ENCODE peak calls at places on chromosomes 7 and 10, in six cellular contexts. O is mammary epithelial cell, C is neural progenitor cell, K is PC-3, F is MM.1S, G is HCT116. E is an unnamed sample.
A peak's percentile ranks its signal among the peaks of the same experiment; 100 is the strongest.

GRCh38 chr10:11707936-11708335 is 34.2 kb upstream of the ECHDC3 start:
- DNase-seq in O (no peak), C (no peak), K (no peak), F (no peak), G (no peak), E (no peak)

GRCh38 chr7:158123753-158124152 is 463.9 kb downstream of the PTPRN2 start:
- DNase-seq in O (no peak), C (no peak), K (no peak), F (no peak), G (no peak), E (no peak)

GRCh38 chr10:82861889-82862288 is 986.9 kb downstream of the NRG3 start:
- DNase-seq in O (no peak), C (no peak), K (no peak), F (no peak), G (no peak), E (no peak)

GRCh38 chr10:61140765-61141392 is 196.9 kb upstream of the RHOBTB1 start:
- DNase-seq in O (peak; percentile 41), C (peak; percentile 45), K (peak; percentile 96), F (peak; percentile 50), G (peak; percentile 57), E (peak; percentile 10)

GRCh38 chr7:82542665-82543064 is 99.1 kb upstream of the CACNA2D1 start:
- DNase-seq in O (peak; percentile 59), C (no peak), K (no peak), F (no peak), G (no peak), E (no peak)

GRCh38 chr10:50294582-50294981 is 43.3 kb upstream of the ASAH2 start:
- DNase-seq in O (no peak), C (no peak), K (no peak), F (no peak), G (no peak), E (no peak)

GRCh38 chr10:132360766-132361447 is 28.9 kb downstream of the LRRC27 start:
- DNase-seq in O (no peak), C (peak; percentile 63), K (no peak), F (peak; percentile 16), G (no peak), E (peak; percentile 33)

GRCh38 chr7:72243329-72243728 is 168.8 kb downstream of the CALN1 start:
- DNase-seq in O (no peak), C (no peak), K (no peak), F (no peak), G (no peak), E (no peak)

GRCh38 chr7:12210179-12211053 is 678 bp upstream of the TMEM106B start:
- DNase-seq in O (no peak), C (no peak), K (peak; percentile 33), F (peak; percentile 86), G (no peak), E (no peak)

GRCh38 chr10:58782876-58783859 is 270.5 kb downstream of the BICC1 start:
- DNase-seq in O (no peak), C (no peak), K (peak; percentile 16), F (no peak), G (no peak), E (no peak)

GRCh38 chr7:2175514-2175913 is 57.2 kb downstream of the MAD1L1 start:
- DNase-seq in O (peak; percentile 79), C (no peak), K (peak; percentile 90), F (no peak), G (no peak), E (no peak)

GRCh38 chr7:80851896-80852476 is 66.9 kb downstream of the SEMA3C start:
- DNase-seq in O (peak; percentile 57), C (no peak), K (peak; percentile 68), F (no peak), G (no peak), E (no peak)

GRCh38 chr7:44375926-44376342 is 50.5 kb upstream of the CAMK2B start:
- DNase-seq in O (no peak), C (no peak), K (no peak), F (no peak), G (no peak), E (no peak)

GRCh38 chr10:53572799-53573198 is 800.2 kb upstream of the MBL2 start:
- DNase-seq in O (no peak), C (no peak), K (no peak), F (no peak), G (no peak), E (no peak)

GRCh38 chr7:138918176-138918575 is 63.0 kb downstream of the KIAA1549 start:
- DNase-seq in O (no peak), C (no peak), K (no peak), F (no peak), G (no peak), E (no peak)

GRCh38 chr10:34801066-34801738 is 13.9 kb downstream of the PARD3 start:
- DNase-seq in O (peak; percentile 29), C (no peak), K (no peak), F (no peak), G (no peak), E (no peak)

GRCh38 chr7:116454377-116454776 is 45.2 kb upstream of the CAV2 start:
- DNase-seq in O (no peak), C (no peak), K (no peak), F (no peak), G (no peak), E (no peak)

GRCh38 chr10:131912620-131913019 is 11.8 kb downstream of the PPP2R2D start:
- DNase-seq in O (no peak), C (no peak), K (no peak), F (no peak), G (no peak), E (no peak)

GRCh38 chr10:12975266-12975665 is 26.2 kb downstream of the CCDC3 start:
- DNase-seq in O (peak; percentile 15), C (peak; percentile 19), K (peak; percentile 42), F (peak; percentile 10), G (no peak), E (no peak)

GRCh38 chr10:129342385-129342784 is 124.7 kb upstream of the MGMT start:
- DNase-seq in O (no peak), C (no peak), K (no peak), F (no peak), G (no peak), E (no peak)

GRCh38 chr7:39153647-39154046 is 175.9 kb downstream of the POU6F2 start:
- DNase-seq in O (no peak), C (peak; percentile 11), K (no peak), F (no peak), G (no peak), E (no peak)

GRCh38 chr7:137476937-137477336 is 133.4 kb upstream of the PTN start:
- DNase-seq in O (no peak), C (no peak), K (no peak), F (no peak), G (no peak), E (no peak)
- TF ChIP-seq CTCF in O (no peak), C (no peak), K (no peak), F (no peak), G (no peak), E (no peak)

GRCh38 chr7:101835136-101835535 is 17.7 kb downstream of the CUX1 start:
- DNase-seq in O (no peak), C (no peak), K (no peak), F (no peak), G (no peak), E (no peak)
- H4K20me1 ChIP-seq in O (no peaks in the 10 kb centered on the region), C (peaks cover 96% of the 10 kb centered on the region), K (peaks cover 3% of the 10 kb centered on the region), F (no peaks in the 10 kb centered on the region), G (no peaks in the 10 kb centered on the region), E (peaks cover 81% of the 10 kb centered on the region)

GRCh38 chr7:130794619-130794922 is 60.6 kb upstream of the KLF14 start:
- DNase-seq in O (no peak), C (no peak), K (no peak), F (no peak), G (no peak), E (no peak)

GRCh38 chr7:130791746-130792145 is 57.7 kb upstream of the KLF14 start:
- DNase-seq in O (no peak), C (no peak), K (no peak), F (no peak), G (no peak), E (no peak)

GRCh38 chr7:130793855-130794618 is 60.0 kb upstream of the KLF14 start:
- DNase-seq in O (peak; percentile 48), C (no peak), K (no peak), F (no peak), G (peak; percentile 21), E (no peak)
- TF ChIP-seq CTCF in O (peak; percentile 42), C (peak; percentile 23), K (no peak), F (no peak), G (peak; percentile 24), E (no peak)

DNA sequence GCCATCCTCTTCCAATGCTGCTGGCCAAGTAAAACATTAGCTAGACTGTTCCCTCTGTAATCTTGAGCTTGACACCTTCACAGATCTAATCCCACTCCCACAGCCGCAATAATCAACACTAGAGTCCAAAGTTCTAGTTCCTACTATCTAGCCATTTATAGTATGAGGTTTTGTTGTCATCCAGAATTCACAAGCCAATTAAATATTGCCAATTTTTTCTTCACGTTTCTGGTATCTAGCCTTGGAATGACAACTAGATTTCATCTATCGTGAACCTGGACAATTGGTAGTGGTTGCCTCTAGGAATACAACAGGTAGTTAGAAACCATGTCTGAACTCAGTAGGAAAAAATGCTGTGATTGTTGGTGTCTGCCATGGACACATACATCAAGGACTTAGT is 10.4 kb downstream of the WASL start:
- DNase-seq in O (no peak), C (no peak), K (no peak), F (no peak), G (no peak), E (no peak)
- H4K20me1 ChIP-seq in O (peaks cover 5% of the 10 kb centered on the region), C (peaks cover 44% of the 10 kb centered on the region), K (peaks cover 16% of the 10 kb centered on the region), F (peaks cover 44% of the 10 kb centered on the region), G (no peaks in the 10 kb centered on the region), E (peaks cover 50% of the 10 kb centered on the region)

DNA sequence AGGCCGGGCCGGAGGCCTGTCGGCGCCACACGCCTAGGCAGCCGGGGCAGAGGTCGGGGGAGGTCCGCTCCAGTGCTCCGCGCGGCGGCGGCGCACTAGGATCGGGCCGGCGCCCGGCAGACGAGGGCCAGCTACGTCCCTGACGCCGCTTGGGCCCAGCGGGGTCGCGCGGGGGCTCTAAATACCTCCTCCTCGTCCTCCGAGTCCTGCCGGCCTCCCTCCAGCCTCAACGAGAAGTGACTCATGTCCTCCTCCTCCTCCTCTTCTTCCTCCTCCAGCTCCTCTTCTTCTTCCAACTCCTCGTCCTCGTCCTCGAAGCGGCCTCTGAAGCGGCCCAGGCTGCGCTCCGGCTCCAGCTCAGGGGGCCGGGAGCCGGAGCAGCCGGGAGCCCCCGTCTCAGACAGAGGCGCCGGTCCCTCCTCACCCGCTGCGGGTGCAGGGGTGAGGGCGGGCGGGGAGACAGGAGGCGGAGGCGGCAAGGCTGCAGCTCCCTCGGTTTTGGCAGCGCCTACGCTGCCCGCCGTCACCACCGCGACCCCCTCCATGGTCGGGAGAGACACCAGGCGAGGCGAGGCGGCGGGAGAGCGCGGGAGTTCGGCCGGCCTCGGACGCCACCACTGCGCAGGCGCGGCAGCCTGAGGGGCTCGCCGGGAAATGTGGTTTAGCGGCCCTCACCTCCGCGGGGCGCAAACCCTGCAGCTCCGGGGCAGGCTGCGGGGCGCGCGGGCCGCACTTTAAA is at the start of gene PCGF6:
- DNase-seq in O (peak; percentile 69), C (peak; percentile 96), K (peak; percentile 71), F (peak; percentile 82), G (peak; percentile 58), E (peak; percentile 80)
- TF ChIP-seq CTCF in O (peak; percentile 18), C (no peak), K (no peak), F (no peak), G (no peak), E (peak; percentile 23)

GRCh38 chr7:103348959-103349358 is 1.5 kb downstream of the PSMC2 start:
- DNase-seq in O (no peak), C (no peak), K (no peak), F (no peak), G (no peak), E (no peak)
- H4K20me1 ChIP-seq in O (no peaks in the 10 kb centered on the region), C (peaks cover 21% of the 10 kb centered on the region), K (peaks cover 40% of the 10 kb centered on the region), F (peaks cover 23% of the 10 kb centered on the region), G (peaks cover 4% of the 10 kb centered on the region), E (peaks cover 48% of the 10 kb centered on the region)